ENCODE peak calls at places on chromosomes 13 and 19, in six cellular contexts. H, K, A, X, D and I are unnamed samples.

GRCh38 chr13:94620286-94620896 is 18.7 kb downstream of the GPR180 start:
- DNase-seq in H (no peak), K (peak), A (no peak), X (peak), D (no peak), I (no peak)

GRCh38 chr13:32031025-32031814 is at the start of gene FRY:
- DNase-seq in H (peak), K (no peak), A (peak), X (peak), D (no peak), I (peak)

GRCh38 chr19:23305555-23305954 is 55.4 kb upstream of the ZNF724 start:
- DNase-seq in H (no peak), K (no peak), A (no peak), X (no peak), D (no peak), I (no peak)

GRCh38 chr13:37364024-37364423 is 234.5 kb downstream of the POSTN start:
- DNase-seq in H (no peak), K (no peak), A (no peak), X (no peak), D (no peak), I (no peak)

GRCh38 chr13:111117961-111118360 is 2.9 kb downstream of the ARHGEF7 start:
- DNase-seq in H (no peak), K (no peak), A (no peak), X (no peak), D (no peak), I (no peak)

GRCh38 chr13:39364797-39365468 is 238.1 kb downstream of the LHFPL6 start:
- DNase-seq in H (no peak), K (no peak), A (no peak), X (peak), D (no peak), I (no peak)

GRCh38 chr13:25733061-25733491 is 318.7 kb downstream of the SHISA2 start:
- DNase-seq in H (no peak), K (no peak), A (no peak), X (no peak), D (no peak), I (no peak)

GRCh38 chr13:50424993-50425392 is 409.7 kb downstream of the KCNRG start:
- DNase-seq in H (no peak), K (no peak), A (no peak), X (no peak), D (no peak), I (no peak)

GRCh38 chr19:8251025-8251472 is 41.9 kb downstream of the CERS4 start:
- DNase-seq in H (no peak), K (no peak), A (no peak), X (no peak), D (no peak), I (no peak)

GRCh38 chr13:113491418-113491883 is 940 bp upstream of the DCUN1D2 start:
- DNase-seq in H (no peak), K (peak), A (no peak), X (no peak), D (no peak), I (no peak)

GRCh38 chr13:70386919-70387318 is 278.7 kb upstream of the KLHL1 start:
- DNase-seq in H (no peak), K (no peak), A (no peak), X (no peak), D (no peak), I (no peak)

GRCh38 chr13:25725104-25725503 is 326.7 kb downstream of the SHISA2 start:
- DNase-seq in H (no peak), K (peak), A (no peak), X (no peak), D (no peak), I (no peak)

GRCh38 chr19:3121396-3121795 is 14.4 kb upstream of the GNA15 start:
- DNase-seq in H (no peak), K (no peak), A (no peak), X (no peak), D (no peak), I (no peak)

GRCh38 chr19:861756-862528 is 2.5 kb downstream of the CFD start:
- DNase-seq in H (peak), K (peak), A (no peak), X (peak), D (no peak), I (peak)

GRCh38 chr13:20127263-20127562 is 33.6 kb downstream of the GJA3 start:
- DNase-seq in H (no peak), K (no peak), A (no peak), X (peak), D (no peak), I (no peak)

GRCh38 chr13:36298535-36299068 is 988 bp upstream of the CCDC169 start:
- DNase-seq in H (peak), K (peak), A (no peak), X (no peak), D (no peak), I (no peak)

GRCh38 chr19:50803633-50804419 is 13.6 kb downstream of the ACP4 start:
- DNase-seq in H (no peak), K (peak), A (no peak), X (no peak), D (no peak), I (no peak)

GRCh38 chr19:16871870-16872269 is 16.9 kb upstream of the F2RL3 start:
- DNase-seq in H (no peak), K (no peak), A (no peak), X (no peak), D (no peak), I (no peak)

GRCh38 chr13:100254002-100254401 is 165.1 kb downstream of the PCCA start:
- DNase-seq in H (no peak), K (no peak), A (no peak), X (no peak), D (no peak), I (no peak)

GRCh38 chr19:43780706-43781525 is at the start of gene KCNN4:
- DNase-seq in H (no peak), K (peak), A (peak), X (no peak), D (no peak), I (peak)

GRCh38 chr13:109941951-109942350 is 155.6 kb upstream of the IRS2 start:
- DNase-seq in H (no peak), K (no peak), A (no peak), X (no peak), D (no peak), I (no peak)

GRCh38 chr13:109940637-109941036 is 154.3 kb upstream of the IRS2 start:
- DNase-seq in H (no peak), K (no peak), A (no peak), X (no peak), D (no peak), I (no peak)

GRCh38 chr13:109939838-109940237 is 153.5 kb upstream of the IRS2 start:
- DNase-seq in H (no peak), K (no peak), A (no peak), X (no peak), D (no peak), I (no peak)

GRCh38 chr13:109939105-109939504 is 152.7 kb upstream of the IRS2 start:
- DNase-seq in H (no peak), K (no peak), A (no peak), X (no peak), D (no peak), I (no peak)

GRCh38 chr13:109941221-109941620 is 154.8 kb upstream of the IRS2 start:
- DNase-seq in H (no peak), K (no peak), A (no peak), X (no peak), D (no peak), I (no peak)
- TF ChIP-seq POLR2A in H (no peak), K (no peak), A (no peak), X (no peak), D (no peak), I (no peak)

GRCh38 chr13:45626731-45627374 is 11.3 kb upstream of the ERICH6B start:
- DNase-seq in H (no peak), K (no peak), A (no peak), X (no peak), D (no peak), I (no peak)
- TF ChIP-seq TAF1 in H (no peak), K (no peak), A (no peak), X (no peak), D (no peak), I (no peak)

GRCh38 chr19:35755550-35756371 is 1.1 kb downstream of the HSPB6 start:
- DNase-seq in H (no peak), K (no peak), A (no peak), X (no peak), D (no peak), I (no peak)
- TF ChIP-seq POLR2AphosphoS5 in H (no peak), K (no peak), A (no peak), X (no peak), D (no peak), I (no peak)

GRCh38 chr19:52007436-52007804 is 591 bp downstream of the ZNF615 start:
- DNase-seq in H (no peak), K (no peak), A (no peak), X (no peak), D (no peak), I (no peak)

GRCh38 chr19:52010674-52011073 is 2.7 kb upstream of the ZNF615 start:
- DNase-seq in H (no peak), K (no peak), A (no peak), X (no peak), D (no peak), I (no peak)

GRCh38 chr19:52007805-52008557 is at the start of gene ZNF615:
- DNase-seq in H (peak), K (peak), A (peak), X (peak), D (peak), I (peak)
- TF ChIP-seq POLR2A in H (no peak), K (peak), A (peak), X (peak), D (peak), I (peak)

GRCh38 chr19:1936430-1936829 is 4.5 kb upstream of the CSNK1G2 start:
- DNase-seq in H (no peak), K (no peak), A (no peak), X (no peak), D (no peak), I (no peak)
- TF ChIP-seq TAF1 in H (no peak), K (no peak), A (no peak), X (no peak), D (no peak), I (no peak)

GRCh38 chr13:27979001-27979643 is 9.4 kb downstream of the URAD start:
- DNase-seq in H (no peak), K (no peak), A (no peak), X (no peak), D (no peak), I (no peak)

GRCh38 chr13:27977476-27978300 is 8.6 kb upstream of the CDX2 start:
- DNase-seq in H (no peak), K (no peak), A (no peak), X (no peak), D (no peak), I (no peak)

GRCh38 chr13:27979765-27980279 is 8.7 kb downstream of the URAD start:
- DNase-seq in H (no peak), K (no peak), A (no peak), X (no peak), D (no peak), I (no peak)

GRCh38 chr13:27976362-27977177 is 7.5 kb upstream of the CDX2 start:
- DNase-seq in H (no peak), K (no peak), A (no peak), X (no peak), D (no peak), I (no peak)

DNA sequence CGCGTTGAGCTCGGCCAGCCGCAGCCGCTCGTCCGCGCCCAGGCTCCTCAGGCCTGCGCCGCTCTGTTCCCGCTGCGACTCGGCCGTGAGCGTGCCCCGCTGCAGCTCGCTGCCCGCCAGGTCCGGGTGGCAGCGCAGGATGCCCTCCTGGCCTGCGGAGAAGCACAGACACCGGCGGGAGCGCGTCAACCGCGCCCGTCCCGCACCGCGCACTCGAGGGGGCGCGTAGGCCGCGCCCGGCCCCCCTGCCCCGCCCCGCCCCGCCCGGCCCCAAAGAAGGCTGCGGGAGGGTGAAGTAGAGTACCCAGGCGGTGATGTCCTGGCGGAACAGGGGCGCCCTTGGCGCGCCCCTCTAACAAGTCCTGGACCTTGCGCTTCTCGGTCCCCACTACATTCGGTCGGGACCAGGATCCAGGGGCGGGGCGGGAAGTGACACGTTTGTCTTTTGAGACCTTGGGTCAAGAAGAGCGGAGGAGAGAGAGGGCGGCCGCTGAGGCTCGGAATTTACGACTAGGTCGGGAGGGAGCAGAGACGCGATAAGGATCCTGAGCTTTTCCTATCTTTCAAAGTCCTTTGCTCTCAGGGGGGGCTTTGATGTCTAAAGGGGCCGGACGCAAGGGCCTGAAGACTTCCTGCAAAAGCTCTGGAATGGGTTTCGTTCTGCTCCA is 9.3 kb upstream of the CDX2 start:
- DNase-seq in H (no peak), K (no peak), A (no peak), X (no peak), D (no peak), I (no peak)
- TF ChIP-seq POLR2AphosphoS5 in H (no peak), K (no peak), A (no peak), X (no peak), D (no peak), I (no peak)

GRCh38 chr13:23695711-23696512 is 125.7 kb downstream of the TNFRSF19 start:
- DNase-seq in H (no peak), K (no peak), A (peak), X (no peak), D (no peak), I (peak)

GRCh38 chr13:23699271-23699670 is 129.1 kb downstream of the TNFRSF19 start:
- DNase-seq in H (no peak), K (no peak), A (no peak), X (no peak), D (no peak), I (no peak)

GRCh38 chr13:23695196-23695595 is 125.0 kb downstream of the TNFRSF19 start:
- DNase-seq in H (no peak), K (no peak), A (no peak), X (no peak), D (no peak), I (no peak)

GRCh38 chr13:23697772-23698313 is 127.6 kb downstream of the TNFRSF19 start:
- DNase-seq in H (no peak), K (no peak), A (no peak), X (no peak), D (no peak), I (no peak)

GRCh38 chr13:23696610-23697009 is 126.4 kb downstream of the TNFRSF19 start:
- DNase-seq in H (no peak), K (no peak), A (no peak), X (no peak), D (no peak), I (no peak)
- TF ChIP-seq POLR2A in H (no peak), K (no peak), A (no peak), X (no peak), D (no peak), I (no peak)

GRCh38 chr19:41064974-41065569 is 23.2 kb upstream of the CYP2A13 start:
- DNase-seq in H (peak), K (peak), A (no peak), X (no peak), D (no peak), I (no peak)
- TF ChIP-seq TAF1 in H (no peak), K (no peak), A (no peak), X (no peak), D (no peak), I (no peak)